ENCODE peak calls at places on chromosomes 1 and 21, in four cellular contexts. S is activated CD4-positive, CD25-positive, alpha-beta regulatory T cell; Q is A172; I is anterior cingulate cortex. Z is an unnamed sample.

GRCh38 chr1:171877711-171878110 is 36.4 kb downstream of the DNM3 start:
- DNase-seq in S (no peak), Q (no peak), I (no peak), Z (no peak)

GRCh38 chr1:155081472-155082300 is 3.0 kb downstream of the EFNA3 start:
- DNase-seq in S (no peak), Q (no peak), I (no peak), Z (no peak)

GRCh38 chr1:18535391-18536210 is 54.9 kb downstream of the KLHDC7A start:
- DNase-seq in S (no peak), Q (no peak), I (no peak), Z (no peak)

GRCh38 chr1:201334325-201335173 is 42.9 kb downstream of the TNNT2 start:
- DNase-seq in S (no peak), Q (no peak), I (no peak), Z (no peak)

GRCh38 chr1:33007190-33008050 is 29.3 kb downstream of the AK2 start:
- DNase-seq in S (no peak), Q (peak), I (peak), Z (no peak)

GRCh38 chr1:113662097-113662496 is 97.2 kb downstream of the PHTF1 start:
- DNase-seq in S (no peak), Q (no peak), I (no peak), Z (no peak)

GRCh38 chr1:75615664-75616435 is 4.9 kb upstream of the SLC44A5 start:
- DNase-seq in S (no peak), Q (peak), I (no peak), Z (peak)

GRCh38 chr21:39694750-39695149 is 50.2 kb upstream of the IGSF5 start:
- DNase-seq in S (no peak), Q (no peak), I (no peak), Z (no peak)

GRCh38 chr1:91731815-91732214 is 154.1 kb downstream of the TGFBR3 start:
- DNase-seq in S (no peak), Q (peak), I (peak), Z (no peak)

GRCh38 chr1:159996653-159997052 is 35.1 kb downstream of the PIGM start:
- DNase-seq in S (no peak), Q (peak), I (no peak), Z (no peak)